ENCODE peak calls at places on chromosome 15, in ten cellular contexts. One of them, this sample, is unnamed.

GRCh38 chr15:42994546-42994945 is 74.0 kb upstream of the TTBK2 start:
- DNase-seq in bronchial epithelial cell: peak; percentile 64
- DNase-seq in cardiac muscle cell: peak; percentile 60
- DNase-seq in thoracic aorta: no peak
- DNase-seq in transverse colon: no peak
- DNase-seq in kidney epithelial cell: no peak
- DNase-seq in dorsolateral prefrontal cortex: no peak
- DNase-seq in spleen: no peak
- DNase-seq in brain microvascular endothelial cell: peak; percentile 18
- DNase-seq in AG09309: peak; percentile 5
- DNase-seq in this sample: no peak

GRCh38 chr15:85689729-85690128 is 105.0 kb downstream of the KLHL25 start:
- DNase-seq in kidney epithelial cell: no peak
- DNase-seq in spleen: peak; percentile 90
- DNase-seq in cardiac muscle cell: peak; percentile 82
- DNase-seq in AG09309: no peak
- DNase-seq in thoracic aorta: no peak
- DNase-seq in bronchial epithelial cell: peak; percentile 17
- DNase-seq in transverse colon: peak; percentile 56
- DNase-seq in dorsolateral prefrontal cortex: no peak
- DNase-seq in brain microvascular endothelial cell: peak; percentile 49
- DNase-seq in this sample: no peak

GRCh38 chr15:100988874-100989273 is 69.7 kb downstream of the LRRK1 start:
- DNase-seq in bronchial epithelial cell: no peak
- DNase-seq in thoracic aorta: no peak
- DNase-seq in kidney epithelial cell: no peak
- DNase-seq in AG09309: no peak
- DNase-seq in spleen: no peak
- DNase-seq in cardiac muscle cell: no peak
- DNase-seq in dorsolateral prefrontal cortex: no peak
- DNase-seq in brain microvascular endothelial cell: no peak
- DNase-seq in transverse colon: no peak
- DNase-seq in this sample: no peak

GRCh38 chr15:75840659-75841058 is 2.6 kb upstream of the UBE2Q2 start:
- DNase-seq in AG09309: peak; percentile 28
- DNase-seq in kidney epithelial cell: no peak
- DNase-seq in dorsolateral prefrontal cortex: no peak
- DNase-seq in thoracic aorta: no peak
- DNase-seq in transverse colon: no peak
- DNase-seq in brain microvascular endothelial cell: peak; percentile 36
- DNase-seq in bronchial epithelial cell: no peak
- DNase-seq in spleen: no peak
- DNase-seq in cardiac muscle cell: peak; percentile 84
- DNase-seq in this sample: no peak

GRCh38 chr15:67796196-67796699 is 29.1 kb upstream of the SKOR1 start:
- DNase-seq in cardiac muscle cell: no peak
- DNase-seq in transverse colon: no peak
- DNase-seq in spleen: no peak
- DNase-seq in bronchial epithelial cell: no peak
- DNase-seq in dorsolateral prefrontal cortex: no peak
- DNase-seq in kidney epithelial cell: no peak
- DNase-seq in thoracic aorta: no peak
- DNase-seq in brain microvascular endothelial cell: no peak
- DNase-seq in AG09309: no peak
- DNase-seq in this sample: no peak

GRCh38 chr15:59017459-59017858 is 30.0 kb downstream of the RNF111 start:
- DNase-seq in bronchial epithelial cell: no peak
- DNase-seq in cardiac muscle cell: no peak
- DNase-seq in kidney epithelial cell: no peak
- DNase-seq in dorsolateral prefrontal cortex: no peak
- DNase-seq in thoracic aorta: no peak
- DNase-seq in spleen: no peak
- DNase-seq in brain microvascular endothelial cell: no peak
- DNase-seq in AG09309: no peak
- DNase-seq in transverse colon: no peak
- DNase-seq in this sample: no peak

GRCh38 chr15:68682906-68683490 is 104.2 kb downstream of the CORO2B start:
- DNase-seq in spleen: peak; percentile 63
- DNase-seq in dorsolateral prefrontal cortex: no peak
- DNase-seq in bronchial epithelial cell: no peak
- DNase-seq in kidney epithelial cell: no peak
- DNase-seq in thoracic aorta: no peak
- DNase-seq in AG09309: no peak
- DNase-seq in brain microvascular endothelial cell: no peak
- DNase-seq in cardiac muscle cell: no peak
- DNase-seq in transverse colon: no peak
- DNase-seq in this sample: no peak

GRCh38 chr15:74420193-74420905 is 13.4 kb downstream of the SEMA7A start:
- DNase-seq in AG09309: no peak
- DNase-seq in dorsolateral prefrontal cortex: no peak
- DNase-seq in kidney epithelial cell: no peak
- DNase-seq in transverse colon: no peak
- DNase-seq in cardiac muscle cell: no peak
- DNase-seq in brain microvascular endothelial cell: no peak
- DNase-seq in bronchial epithelial cell: no peak
- DNase-seq in thoracic aorta: no peak
- DNase-seq in spleen: peak; percentile 69
- DNase-seq in this sample: no peak

GRCh38 chr15:70892912-70893560 is 410 bp downstream of the LRRC49 start:
- DNase-seq in transverse colon: peak; percentile 35
- DNase-seq in kidney epithelial cell: no peak
- DNase-seq in brain microvascular endothelial cell: peak; percentile 66
- DNase-seq in dorsolateral prefrontal cortex: peak; percentile 54
- DNase-seq in cardiac muscle cell: peak; percentile 77
- DNase-seq in bronchial epithelial cell: peak; percentile 62
- DNase-seq in thoracic aorta: no peak
- DNase-seq in AG09309: no peak
- DNase-seq in spleen: peak; percentile 58
- DNase-seq in this sample: no peak

GRCh38 chr15:88161636-88162035 is 94.9 kb downstream of the NTRK3 start:
- DNase-seq in thoracic aorta: no peak
- DNase-seq in bronchial epithelial cell: no peak
- DNase-seq in dorsolateral prefrontal cortex: no peak
- DNase-seq in kidney epithelial cell: no peak
- DNase-seq in cardiac muscle cell: no peak
- DNase-seq in brain microvascular endothelial cell: no peak
- DNase-seq in spleen: no peak
- DNase-seq in AG09309: no peak
- DNase-seq in transverse colon: no peak
- DNase-seq in this sample: no peak

GRCh38 chr15:90223441-90224165 is 10.1 kb downstream of the CIB1 start:
- DNase-seq in AG09309: no peak
- DNase-seq in kidney epithelial cell: no peak
- DNase-seq in cardiac muscle cell: no peak
- DNase-seq in dorsolateral prefrontal cortex: no peak
- DNase-seq in brain microvascular endothelial cell: no peak
- DNase-seq in thoracic aorta: no peak
- DNase-seq in bronchial epithelial cell: no peak
- DNase-seq in spleen: no peak
- DNase-seq in transverse colon: no peak
- DNase-seq in this sample: no peak

GRCh38 chr15:57172925-57173324 is 203.4 kb upstream of the CGNL1 start:
- DNase-seq in cardiac muscle cell: peak; percentile 84
- DNase-seq in thoracic aorta: no peak
- DNase-seq in AG09309: no peak
- DNase-seq in transverse colon: no peak
- DNase-seq in brain microvascular endothelial cell: no peak
- DNase-seq in kidney epithelial cell: no peak
- DNase-seq in dorsolateral prefrontal cortex: no peak
- DNase-seq in bronchial epithelial cell: no peak
- DNase-seq in spleen: no peak
- DNase-seq in this sample: no peak

GRCh38 chr15:39118510-39118909 is 462.4 kb upstream of the THBS1 start:
- DNase-seq in spleen: no peak
- DNase-seq in transverse colon: no peak
- DNase-seq in bronchial epithelial cell: peak; percentile 83
- DNase-seq in kidney epithelial cell: no peak
- DNase-seq in dorsolateral prefrontal cortex: no peak
- DNase-seq in thoracic aorta: no peak
- DNase-seq in AG09309: peak; percentile 94
- DNase-seq in brain microvascular endothelial cell: peak; percentile 52
- DNase-seq in cardiac muscle cell: peak; percentile 89
- DNase-seq in this sample: no peak

GRCh38 chr15:35111861-35112260 is 26.8 kb upstream of the NANOGP8 start:
- DNase-seq in thoracic aorta: no peak
- DNase-seq in kidney epithelial cell: no peak
- DNase-seq in cardiac muscle cell: no peak
- DNase-seq in bronchial epithelial cell: no peak
- DNase-seq in transverse colon: no peak
- DNase-seq in dorsolateral prefrontal cortex: no peak
- DNase-seq in spleen: no peak
- DNase-seq in AG09309: no peak
- DNase-seq in brain microvascular endothelial cell: no peak
- DNase-seq in this sample: no peak

GRCh38 chr15:51864408-51865056 is 35.1 kb downstream of the TMOD3 start:
- DNase-seq in bronchial epithelial cell: peak; percentile 100
- DNase-seq in brain microvascular endothelial cell: no peak
- DNase-seq in AG09309: peak; percentile 32
- DNase-seq in transverse colon: no peak
- DNase-seq in kidney epithelial cell: peak; percentile 67
- DNase-seq in spleen: no peak
- DNase-seq in cardiac muscle cell: no peak
- DNase-seq in dorsolateral prefrontal cortex: no peak
- DNase-seq in thoracic aorta: no peak
- DNase-seq in this sample: no peak

GRCh38 chr15:95987299-95987698 is 343.2 kb upstream of the NR2F2 start:
- DNase-seq in bronchial epithelial cell: no peak
- DNase-seq in cardiac muscle cell: no peak
- DNase-seq in spleen: no peak
- DNase-seq in kidney epithelial cell: no peak
- DNase-seq in thoracic aorta: no peak
- DNase-seq in transverse colon: no peak
- DNase-seq in AG09309: no peak
- DNase-seq in brain microvascular endothelial cell: no peak
- DNase-seq in dorsolateral prefrontal cortex: no peak
- DNase-seq in this sample: no peak

GRCh38 chr15:82177291-82178010 is 85.1 kb downstream of the EFL1 start:
- DNase-seq in dorsolateral prefrontal cortex: no peak
- DNase-seq in bronchial epithelial cell: peak; percentile 67
- DNase-seq in transverse colon: no peak
- DNase-seq in thoracic aorta: no peak
- DNase-seq in brain microvascular endothelial cell: peak; percentile 71
- DNase-seq in kidney epithelial cell: no peak
- DNase-seq in cardiac muscle cell: peak; percentile 66
- DNase-seq in spleen: no peak
- DNase-seq in AG09309: peak; percentile 56
- DNase-seq in this sample: no peak

DNA sequence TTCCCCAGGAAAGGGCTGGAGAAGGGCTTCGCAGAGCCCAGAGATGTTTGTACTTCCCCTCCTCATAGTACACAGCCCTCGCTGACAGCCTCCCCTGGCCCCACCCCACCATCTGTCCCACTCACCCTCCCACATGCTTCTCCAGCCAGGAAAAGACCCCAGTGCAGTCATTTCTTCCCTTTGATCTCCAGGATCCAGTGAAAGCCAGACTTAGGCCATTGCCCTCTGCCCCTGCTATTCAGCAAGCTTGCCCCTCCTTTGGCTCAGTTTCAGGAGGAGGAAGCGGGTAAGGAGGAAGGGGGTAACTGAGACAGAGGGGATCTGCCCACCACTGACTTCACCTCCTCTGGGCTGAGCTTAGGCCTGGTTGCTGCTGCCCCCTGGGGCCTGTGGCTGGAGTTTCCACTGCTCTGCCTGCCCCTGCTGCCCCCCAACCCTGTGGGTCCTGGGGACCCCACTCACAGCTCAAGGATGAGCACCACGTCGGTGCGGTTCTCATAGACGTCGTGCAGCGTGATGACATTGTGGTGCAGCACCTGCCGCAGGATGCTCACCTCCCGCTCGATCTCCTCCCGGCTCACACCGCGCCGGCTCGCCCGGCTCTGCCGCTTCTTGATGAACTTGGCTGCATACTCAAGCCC is 63.1 kb downstream of the DAPK2 start:
- DNase-seq in thoracic aorta: no peak
- DNase-seq in spleen: peak; percentile 76
- DNase-seq in brain microvascular endothelial cell: no peak
- DNase-seq in AG09309: no peak
- DNase-seq in bronchial epithelial cell: no peak
- DNase-seq in cardiac muscle cell: no peak
- DNase-seq in kidney epithelial cell: no peak
- DNase-seq in dorsolateral prefrontal cortex: no peak
- DNase-seq in transverse colon: no peak
- DNase-seq in this sample: no peak
- TF ChIP-seq CTCF in thoracic aorta: no peak
- TF ChIP-seq CTCF in spleen: no peak
- TF ChIP-seq CTCF in brain microvascular endothelial cell: peak; percentile 68
- TF ChIP-seq CTCF in AG09309: peak; percentile 26
- TF ChIP-seq CTCF in bronchial epithelial cell: no peak
- TF ChIP-seq CTCF in cardiac muscle cell: peak; percentile 16
- TF ChIP-seq CTCF in kidney epithelial cell: no peak
- TF ChIP-seq CTCF in dorsolateral prefrontal cortex: no peak
- TF ChIP-seq CTCF in transverse colon: no peak
- TF ChIP-seq CTCF in this sample: no peak

GRCh38 chr15:40582726-40583246 is 11.3 kb upstream of the KNL1 start:
- DNase-seq in bronchial epithelial cell: no peak
- DNase-seq in dorsolateral prefrontal cortex: no peak
- DNase-seq in AG09309: no peak
- DNase-seq in kidney epithelial cell: no peak
- DNase-seq in spleen: no peak
- DNase-seq in brain microvascular endothelial cell: no peak
- DNase-seq in cardiac muscle cell: peak; percentile 38
- DNase-seq in transverse colon: no peak
- DNase-seq in thoracic aorta: no peak
- DNase-seq in this sample: no peak
- H3K4me3 ChIP-seq in bronchial epithelial cell: no peak overlapping the region
- H3K4me3 ChIP-seq in dorsolateral prefrontal cortex: peak overlapping the region; percentile 43
- H3K4me3 ChIP-seq in AG09309: peak overlapping the region; percentile 19
- H3K4me3 ChIP-seq in kidney epithelial cell: no peak overlapping the region
- H3K4me3 ChIP-seq in spleen: peak overlapping the region; percentile 24
- H3K4me3 ChIP-seq in brain microvascular endothelial cell: no peak overlapping the region
- H3K4me3 ChIP-seq in cardiac muscle cell: no peak overlapping the region
- H3K4me3 ChIP-seq in transverse colon: no peak overlapping the region
- H3K4me3 ChIP-seq in thoracic aorta: peak overlapping the region; percentile 47
- H3K4me3 ChIP-seq in this sample: peak overlapping the region; percentile 28

GRCh38 chr15:36844453-36845094 is 255.8 kb downstream of the MEIS2 start:
- DNase-seq in AG09309: no peak
- DNase-seq in transverse colon: no peak
- DNase-seq in dorsolateral prefrontal cortex: no peak
- DNase-seq in kidney epithelial cell: no peak
- DNase-seq in cardiac muscle cell: peak; percentile 34
- DNase-seq in brain microvascular endothelial cell: no peak
- DNase-seq in bronchial epithelial cell: no peak
- DNase-seq in spleen: no peak
- DNase-seq in thoracic aorta: no peak
- DNase-seq in this sample: peak; percentile 23
- TF ChIP-seq CTCF in AG09309: peak; percentile 13
- TF ChIP-seq CTCF in transverse colon: no peak
- TF ChIP-seq CTCF in dorsolateral prefrontal cortex: no peak
- TF ChIP-seq CTCF in kidney epithelial cell: no peak
- TF ChIP-seq CTCF in cardiac muscle cell: no peak
- TF ChIP-seq CTCF in brain microvascular endothelial cell: peak; percentile 16
- TF ChIP-seq CTCF in bronchial epithelial cell: no peak
- TF ChIP-seq CTCF in spleen: no peak
- TF ChIP-seq CTCF in thoracic aorta: no peak
- TF ChIP-seq CTCF in this sample: peak; percentile 14

DNA sequence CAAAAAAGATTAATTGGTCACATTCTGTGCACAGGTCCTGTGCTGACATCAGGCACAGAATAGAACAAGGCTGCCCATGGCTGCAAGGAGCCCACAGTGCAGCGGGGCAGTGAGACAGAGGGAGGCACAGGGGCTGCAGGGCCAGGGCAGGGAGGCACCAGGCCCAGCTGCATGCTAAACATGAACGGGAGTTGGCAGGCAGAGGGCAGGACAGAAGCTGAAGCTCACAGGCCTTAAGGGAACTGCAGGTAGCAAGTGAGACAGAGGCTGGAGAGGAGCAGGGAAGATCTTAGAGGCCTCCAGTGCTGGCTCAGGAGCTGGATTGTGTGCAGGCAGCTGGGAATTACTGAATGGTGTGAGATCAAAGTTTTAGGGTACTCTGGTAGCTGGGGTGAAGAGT is 26.2 kb downstream of the IDH3A start:
- DNase-seq in AG09309: no peak
- DNase-seq in dorsolateral prefrontal cortex: no peak
- DNase-seq in bronchial epithelial cell: no peak
- DNase-seq in brain microvascular endothelial cell: no peak
- DNase-seq in transverse colon: no peak
- DNase-seq in thoracic aorta: no peak
- DNase-seq in cardiac muscle cell: no peak
- DNase-seq in spleen: no peak
- DNase-seq in kidney epithelial cell: no peak
- DNase-seq in this sample: no peak
- H3K4me3 ChIP-seq in AG09309: no peak overlapping the region
- H3K4me3 ChIP-seq in dorsolateral prefrontal cortex: no peak overlapping the region
- H3K4me3 ChIP-seq in bronchial epithelial cell: no peak overlapping the region
- H3K4me3 ChIP-seq in brain microvascular endothelial cell: no peak overlapping the region
- H3K4me3 ChIP-seq in transverse colon: no peak overlapping the region
- H3K4me3 ChIP-seq in thoracic aorta: no peak overlapping the region
- H3K4me3 ChIP-seq in cardiac muscle cell: no peak overlapping the region
- H3K4me3 ChIP-seq in spleen: no peak overlapping the region
- H3K4me3 ChIP-seq in kidney epithelial cell: no peak overlapping the region
- H3K4me3 ChIP-seq in this sample: no peak overlapping the region